ENCODE peak calls at places on chromosomes 5 and 9, in six cellular contexts. N, Q, E, T, W and J are unnamed samples.
A peak's percentile ranks its signal among the peaks of the same experiment; 100 is the strongest.

GRCh38 chr9:23120630-23121029 is 674.0 kb downstream of the DMRTA1 start:
- DNase-seq in E (no peak), T (no peak), Q (no peak), W (no peak), N (no peak), J (no peak)

GRCh38 chr5:118486647-118487046 is 501.7 kb downstream of the DTWD2 start:
- DNase-seq in E (no peak), Q (no peak), N (no peak), W (no peak), T (no peak), J (no peak)

GRCh38 chr5:171840066-171840465 is 54.4 kb downstream of the SMIM23 start:
- DNase-seq in T (no peak), N (peak; percentile 65), W (no peak), Q (no peak), E (no peak), J (no peak)

GRCh38 chr5:143596500-143596820 is 193.0 kb upstream of the NR3C1 start:
- DNase-seq in T (no peak), Q (no peak), W (no peak), E (no peak), N (no peak), J (no peak)

GRCh38 chr5:159951834-159952233 is 35.6 kb downstream of the ADRA1B start:
- DNase-seq in W (no peak), T (no peak), N (no peak), E (no peak), Q (no peak), J (no peak)

GRCh38 chr5:123966781-123967180 is 454.8 kb downstream of the CSNK1G3 start:
- DNase-seq in W (no peak), E (no peak), N (no peak), T (no peak), Q (no peak), J (no peak)

GRCh38 chr5:93438124-93438523 is 142.9 kb downstream of the NR2F1-AS1 start:
- DNase-seq in E (no peak), Q (no peak), N (no peak), W (no peak), T (no peak), J (no peak)

GRCh38 chr9:79565245-79565644 is 6.5 kb upstream of the TLE4 start:
- DNase-seq in E (no peak), W (no peak), N (no peak), Q (no peak), T (no peak), J (no peak)

GRCh38 chr9:126531591-126531990 is 82.1 kb upstream of the LMX1B start:
- DNase-seq in N (peak; percentile 51), E (no peak), T (no peak), Q (peak; percentile 21), W (no peak), J (no peak)

GRCh38 chr5:65866837-65867508 is 59.4 kb upstream of the ERBIN start:
- DNase-seq in Q (no peak), T (no peak), E (no peak), N (no peak), W (peak; percentile 29), J (no peak)

GRCh38 chr9:811101-811531 is 30.4 kb upstream of the DMRT1 start:
- DNase-seq in Q (peak; percentile 83), N (no peak), E (no peak), T (peak; percentile 49), W (no peak), J (no peak)

GRCh38 chr5:6503342-6503741 is 54.7 kb downstream of the UBE2QL1 start:
- DNase-seq in N (no peak), W (no peak), T (no peak), E (no peak), Q (no peak), J (no peak)

GRCh38 chr9:135516132-135516860 is 4.9 kb upstream of the LCN1 start:
- DNase-seq in T (no peak), N (peak; percentile 40), E (no peak), Q (no peak), W (no peak), J (no peak)

GRCh38 chr5:31347558-31347905 is 154.0 kb downstream of the CDH6 start:
- DNase-seq in T (no peak), N (no peak), E (no peak), W (no peak), Q (no peak), J (no peak)

GRCh38 chr5:154369682-154370081 is 76.1 kb upstream of the SAP30L start:
- DNase-seq in T (no peak), E (no peak), Q (no peak), W (no peak), N (no peak), J (no peak)

GRCh38 chr9:81128701-81129100 is 560.6 kb downstream of the TLE1 start:
- DNase-seq in W (no peak), T (no peak), Q (no peak), N (no peak), E (no peak), J (no peak)

GRCh38 chr5:44443172-44443571 is 54.0 kb upstream of the FGF10 start:
- DNase-seq in W (no peak), E (no peak), Q (no peak), N (no peak), T (no peak), J (no peak)

GRCh38 chr5:44441460-44441859 is 52.2 kb upstream of the FGF10 start:
- DNase-seq in E (peak; percentile 44), Q (no peak), W (no peak), N (no peak), T (no peak), J (no peak)

DNA sequence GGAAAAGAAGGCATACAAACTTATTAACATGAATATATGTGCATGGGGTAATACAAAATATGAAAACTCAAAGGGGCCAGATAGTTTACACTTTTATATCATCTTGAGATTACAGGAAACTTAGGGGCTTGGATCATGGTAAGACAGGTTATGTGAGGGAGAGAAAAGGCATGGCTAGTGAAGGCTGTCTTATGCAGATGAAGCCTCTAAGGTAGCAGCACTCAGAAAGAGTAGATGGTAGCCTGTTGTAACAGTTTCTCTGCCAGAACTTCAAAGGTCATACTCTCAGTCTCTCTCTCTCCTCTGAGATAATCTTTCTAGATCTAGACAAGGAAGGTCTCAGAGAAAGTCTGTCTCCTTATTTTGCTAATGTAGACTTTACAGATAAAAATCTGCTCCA is 57.2 kb upstream of the FGF10 start:
- DNase-seq in E (no peak), W (no peak), Q (no peak), T (no peak), N (no peak), J (no peak)
- H3K4me1 ChIP-seq in E (no peaks in the 10 kb centered on the region), W (no peaks in the 10 kb centered on the region), Q (no peaks in the 10 kb centered on the region), T (no peaks in the 10 kb centered on the region), N (no peaks in the 10 kb centered on the region), J (no peaks in the 10 kb centered on the region)

GRCh38 chr5:102858221-102858620 is 103.1 kb downstream of the PAM start:
- DNase-seq in N (no peak), T (no peak), E (no peak), W (no peak), Q (no peak), J (no peak)

GRCh38 chr5:102855684-102856373 is 100.7 kb downstream of the PAM start:
- DNase-seq in N (no peak), Q (no peak), W (no peak), T (no peak), E (no peak), J (no peak)

GRCh38 chr5:102858808-102859207 is 103.7 kb downstream of the PAM start:
- DNase-seq in E (no peak), W (no peak), T (no peak), Q (no peak), N (no peak), J (no peak)

GRCh38 chr5:102856374-102856748 is 101.3 kb downstream of the PAM start:
- DNase-seq in E (no peak), Q (no peak), N (no peak), W (no peak), T (no peak), J (no peak)

DNA sequence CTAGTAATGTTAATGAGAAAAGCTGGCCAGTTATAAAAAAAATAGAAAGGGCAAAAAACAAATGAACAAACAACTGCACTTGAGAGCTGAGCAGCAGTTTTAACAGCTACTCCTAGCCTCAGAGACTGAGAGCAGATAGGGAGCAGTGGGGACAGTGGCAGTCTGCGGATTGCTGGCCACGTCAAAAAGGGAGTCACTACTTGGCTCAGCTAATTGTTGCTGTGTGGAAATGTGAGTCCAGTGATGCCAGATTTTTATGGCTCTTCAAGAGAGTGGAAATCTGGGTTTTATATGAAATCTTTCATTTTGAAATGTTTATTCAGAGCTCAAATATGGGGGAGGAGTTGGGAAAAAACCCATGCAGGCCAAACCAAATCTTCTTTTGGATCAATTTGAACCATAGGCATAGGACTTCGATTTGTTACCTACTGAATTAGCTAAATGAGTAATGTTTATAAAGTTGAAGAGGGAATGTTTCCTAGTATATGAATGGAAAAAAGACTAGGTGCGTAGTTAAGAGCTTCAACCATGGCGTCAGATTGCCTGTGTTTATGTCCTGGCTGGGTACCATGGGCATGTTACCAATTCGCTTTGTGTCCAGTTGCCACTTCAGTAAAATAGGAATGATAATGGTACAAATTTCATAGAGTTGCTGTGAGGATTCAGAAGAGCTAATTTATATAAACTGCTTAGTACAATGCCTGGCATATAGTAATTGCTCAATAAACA is 102.1 kb downstream of the PAM start:
- DNase-seq in N (no peak), T (peak; percentile 18), W (no peak), E (no peak), Q (no peak), J (no peak)
- H3K4me1 ChIP-seq in N (peaks cover 13% of the 10 kb centered on the region), T (peaks cover 10% of the 10 kb centered on the region), W (no peaks in the 10 kb centered on the region), E (peaks cover 5% of the 10 kb centered on the region), Q (no peaks in the 10 kb centered on the region), J (no peaks in the 10 kb centered on the region)

DNA sequence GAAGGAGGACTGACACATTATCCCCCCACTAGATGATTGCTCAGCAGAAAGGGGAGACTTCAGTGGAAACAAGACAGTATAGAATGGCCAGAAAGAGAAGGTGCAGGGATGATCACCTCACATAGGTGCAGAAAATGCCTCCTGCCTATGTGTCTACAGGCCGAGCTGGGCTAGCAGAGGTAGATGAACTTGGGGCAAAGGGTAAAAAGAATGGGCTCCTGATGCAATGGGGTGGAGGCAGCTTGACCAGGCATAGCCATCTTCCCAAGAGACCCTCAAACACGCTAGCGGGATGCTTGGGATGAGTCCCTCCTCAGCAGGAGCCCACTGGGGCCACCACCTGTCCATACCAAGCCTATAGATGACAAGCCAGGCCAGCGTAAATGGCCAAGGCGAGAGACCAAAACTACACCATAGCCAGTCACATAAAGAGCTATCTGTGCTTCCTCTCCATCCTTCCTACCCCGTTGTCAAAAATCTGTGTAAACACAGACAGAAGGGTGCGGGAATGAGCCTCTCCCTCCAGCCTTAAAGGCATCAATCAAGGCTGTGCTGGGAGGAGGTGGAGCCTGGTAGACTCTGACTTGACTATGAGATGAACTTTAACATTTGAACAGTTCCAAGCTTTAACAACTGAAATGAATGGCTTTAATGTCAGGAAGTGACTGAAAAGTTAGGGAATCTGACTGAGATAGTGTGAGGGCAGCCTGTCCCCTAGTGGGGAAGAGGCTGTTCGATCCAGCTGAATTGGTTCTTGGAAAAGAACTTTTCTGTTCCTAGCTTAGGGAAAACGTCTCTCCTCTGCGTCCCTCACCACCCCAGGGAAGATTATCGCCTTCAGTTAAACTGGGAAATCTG is 10.4 kb downstream of the C9orf152 start:
- DNase-seq in N (no peak), Q (no peak), T (no peak), E (no peak), W (no peak), J (no peak)
- H3K4me1 ChIP-seq in N (peaks cover 8% of the 10 kb centered on the region), Q (peaks cover 25% of the 10 kb centered on the region), T (peaks cover 4% of the 10 kb centered on the region), E (no peaks in the 10 kb centered on the region), W (no peaks in the 10 kb centered on the region), J (no peaks in the 10 kb centered on the region)

DNA sequence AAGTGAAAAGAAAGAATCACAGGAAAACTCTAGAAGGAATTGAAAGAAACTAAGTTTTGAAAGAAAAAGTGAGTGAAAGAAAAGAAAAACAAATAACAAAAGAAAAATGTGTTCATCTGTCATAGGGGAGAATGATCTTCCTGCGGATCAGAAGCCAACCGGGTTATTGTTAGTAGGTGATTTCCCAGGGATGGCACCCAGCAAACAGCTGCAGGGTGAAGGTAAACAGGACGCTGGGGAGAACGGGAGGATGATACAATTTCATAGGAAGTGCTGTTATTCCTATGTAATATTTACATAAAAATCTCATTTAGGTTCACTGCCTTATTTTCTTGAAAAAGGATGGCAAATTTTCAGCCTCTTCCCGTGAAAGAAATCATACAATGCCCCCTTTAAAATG is 72.4 kb upstream of the LHFPL2 start:
- DNase-seq in E (no peak), N (no peak), T (no peak), W (no peak), Q (no peak), J (no peak)
- H3K4me1 ChIP-seq in E (peaks cover 10% of the 10 kb centered on the region), N (peaks cover 12% of the 10 kb centered on the region), T (peaks cover 5% of the 10 kb centered on the region), W (no peaks in the 10 kb centered on the region), Q (peaks cover 6% of the 10 kb centered on the region), J (no peaks in the 10 kb centered on the region)